ENCODE peak calls at places on chromosomes 4 and X, in four cellular contexts. One of them, this sample, is unnamed.

GRCh38 chrX:46704767-46705386 is 54.0 kb downstream of the SLC9A7 start:
- DNase-seq in EL: peak; percentile 20
- DNase-seq in neural crest cell: no peak
- DNase-seq in stimulated activated CD4-positive, alpha-beta T cell treated with anti-CD3 and anti-CD28 coated beads, Interleukin-2, amount 100 ng/mL, for 4 hours: no peak
- DNase-seq in this sample: no peak

GRCh38 chr4:76954489-76954888 is 4.9 kb downstream of the SEPTIN11 start:
- DNase-seq in EL: no peak
- DNase-seq in neural crest cell: no peak
- DNase-seq in stimulated activated CD4-positive, alpha-beta T cell treated with anti-CD3 and anti-CD28 coated beads, Interleukin-2, amount 100 ng/mL, for 4 hours: no peak
- DNase-seq in this sample: no peak

GRCh38 chr4:69707807-69708206 is 52.6 kb downstream of the SULT1B1 start:
- DNase-seq in EL: no peak
- DNase-seq in neural crest cell: no peak
- DNase-seq in stimulated activated CD4-positive, alpha-beta T cell treated with anti-CD3 and anti-CD28 coated beads, Interleukin-2, amount 100 ng/mL, for 4 hours: no peak
- DNase-seq in this sample: no peak

GRCh38 chr4:80071643-80072606 is 1.1 kb downstream of the ANTXR2 start:
- DNase-seq in EL: peak; percentile 48
- DNase-seq in neural crest cell: peak; percentile 43
- DNase-seq in stimulated activated CD4-positive, alpha-beta T cell treated with anti-CD3 and anti-CD28 coated beads, Interleukin-2, amount 100 ng/mL, for 4 hours: peak; percentile 61
- DNase-seq in this sample: peak; percentile 11

GRCh38 chrX:45775462-45775861 is 574.8 kb upstream of the DIPK2B start:
- DNase-seq in EL: peak; percentile 89
- DNase-seq in neural crest cell: no peak
- DNase-seq in stimulated activated CD4-positive, alpha-beta T cell treated with anti-CD3 and anti-CD28 coated beads, Interleukin-2, amount 100 ng/mL, for 4 hours: no peak
- DNase-seq in this sample: peak; percentile 9

GRCh38 chr4:177308125-177308524 is 1.5 kb upstream of the NEIL3 start:
- DNase-seq in EL: peak; percentile 89
- DNase-seq in neural crest cell: no peak
- DNase-seq in stimulated activated CD4-positive, alpha-beta T cell treated with anti-CD3 and anti-CD28 coated beads, Interleukin-2, amount 100 ng/mL, for 4 hours: no peak
- DNase-seq in this sample: no peak

GRCh38 chr4:1505511-1506451 is 99.5 kb upstream of the NKX1-1 start:
- DNase-seq in EL: no peak
- DNase-seq in neural crest cell: no peak
- DNase-seq in stimulated activated CD4-positive, alpha-beta T cell treated with anti-CD3 and anti-CD28 coated beads, Interleukin-2, amount 100 ng/mL, for 4 hours: no peak
- DNase-seq in this sample: peak; percentile 9

GRCh38 chrX:47302396-47302795 is 68.0 kb upstream of the ZNF157 start:
- DNase-seq in EL: no peak
- DNase-seq in neural crest cell: no peak
- DNase-seq in stimulated activated CD4-positive, alpha-beta T cell treated with anti-CD3 and anti-CD28 coated beads, Interleukin-2, amount 100 ng/mL, for 4 hours: no peak
- DNase-seq in this sample: no peak

GRCh38 chr4:7647932-7648812 is 213.4 kb upstream of the PSAPL1 start:
- DNase-seq in EL: peak; percentile 95
- DNase-seq in neural crest cell: no peak
- DNase-seq in stimulated activated CD4-positive, alpha-beta T cell treated with anti-CD3 and anti-CD28 coated beads, Interleukin-2, amount 100 ng/mL, for 4 hours: no peak
- DNase-seq in this sample: no peak

GRCh38 chrX:150148749-150149672 is 210.7 kb upstream of the EOLA2 start:
- DNase-seq in EL: peak; percentile 37
- DNase-seq in neural crest cell: no peak
- DNase-seq in stimulated activated CD4-positive, alpha-beta T cell treated with anti-CD3 and anti-CD28 coated beads, Interleukin-2, amount 100 ng/mL, for 4 hours: no peak
- DNase-seq in this sample: no peak

GRCh38 chr4:96175871-96176270 is 336.0 kb downstream of the PDHA2 start:
- DNase-seq in EL: no peak
- DNase-seq in neural crest cell: no peak
- DNase-seq in stimulated activated CD4-positive, alpha-beta T cell treated with anti-CD3 and anti-CD28 coated beads, Interleukin-2, amount 100 ng/mL, for 4 hours: no peak
- DNase-seq in this sample: no peak

GRCh38 chr4:1746265-1746691 is 25.0 kb downstream of the TACC3 start:
- DNase-seq in EL: peak; percentile 67
- DNase-seq in neural crest cell: peak; percentile 97
- DNase-seq in stimulated activated CD4-positive, alpha-beta T cell treated with anti-CD3 and anti-CD28 coated beads, Interleukin-2, amount 100 ng/mL, for 4 hours: peak; percentile 68
- DNase-seq in this sample: peak; percentile 80

GRCh38 chr4:98262431-98262830 is 1.2 kb downstream of the RAP1GDS1 start:
- DNase-seq in EL: peak; percentile 5
- DNase-seq in neural crest cell: no peak
- DNase-seq in stimulated activated CD4-positive, alpha-beta T cell treated with anti-CD3 and anti-CD28 coated beads, Interleukin-2, amount 100 ng/mL, for 4 hours: no peak
- DNase-seq in this sample: no peak

GRCh38 chrX:133414399-133415275 is 652 bp downstream of the GPC4 start:
- DNase-seq in EL: no peak
- DNase-seq in neural crest cell: peak; percentile 34
- DNase-seq in stimulated activated CD4-positive, alpha-beta T cell treated with anti-CD3 and anti-CD28 coated beads, Interleukin-2, amount 100 ng/mL, for 4 hours: no peak
- DNase-seq in this sample: peak; percentile 2

GRCh38 chr4:76213415-76214268 is at the start of gene SCARB2:
- DNase-seq in EL: peak; percentile 86
- DNase-seq in neural crest cell: peak; percentile 70
- DNase-seq in stimulated activated CD4-positive, alpha-beta T cell treated with anti-CD3 and anti-CD28 coated beads, Interleukin-2, amount 100 ng/mL, for 4 hours: peak; percentile 52
- DNase-seq in this sample: peak; percentile 81

GRCh38 chrX:81528041-81528440 is 326.1 kb downstream of the SH3BGRL start:
- DNase-seq in EL: no peak
- DNase-seq in neural crest cell: no peak
- DNase-seq in stimulated activated CD4-positive, alpha-beta T cell treated with anti-CD3 and anti-CD28 coated beads, Interleukin-2, amount 100 ng/mL, for 4 hours: no peak
- DNase-seq in this sample: no peak

GRCh38 chr4:142365386-142365785 is 480.7 kb downstream of the INPP4B start:
- DNase-seq in EL: peak; percentile 42
- DNase-seq in neural crest cell: no peak
- DNase-seq in stimulated activated CD4-positive, alpha-beta T cell treated with anti-CD3 and anti-CD28 coated beads, Interleukin-2, amount 100 ng/mL, for 4 hours: no peak
- DNase-seq in this sample: no peak

GRCh38 chr4:173252024-173252935 is 81.9 kb downstream of the HMGB2 start:
- DNase-seq in EL: peak; percentile 99
- DNase-seq in neural crest cell: no peak
- DNase-seq in stimulated activated CD4-positive, alpha-beta T cell treated with anti-CD3 and anti-CD28 coated beads, Interleukin-2, amount 100 ng/mL, for 4 hours: no peak
- DNase-seq in this sample: peak; percentile 46

GRCh38 chrX:18886344-18887161 is 97.4 kb downstream of the PHKA2 start:
- DNase-seq in EL: peak; percentile 58
- DNase-seq in neural crest cell: peak; percentile 29
- DNase-seq in stimulated activated CD4-positive, alpha-beta T cell treated with anti-CD3 and anti-CD28 coated beads, Interleukin-2, amount 100 ng/mL, for 4 hours: peak; percentile 15
- DNase-seq in this sample: peak; percentile 86

GRCh38 chr4:113222431-113222979 is 173.1 kb downstream of the ANK2 start:
- DNase-seq in EL: peak; percentile 76
- DNase-seq in neural crest cell: no peak
- DNase-seq in stimulated activated CD4-positive, alpha-beta T cell treated with anti-CD3 and anti-CD28 coated beads, Interleukin-2, amount 100 ng/mL, for 4 hours: no peak
- DNase-seq in this sample: no peak

GRCh38 chrX:104284407-104285000 is 29.8 kb upstream of the ESX1 start:
- DNase-seq in EL: peak; percentile 0
- DNase-seq in neural crest cell: no peak
- DNase-seq in stimulated activated CD4-positive, alpha-beta T cell treated with anti-CD3 and anti-CD28 coated beads, Interleukin-2, amount 100 ng/mL, for 4 hours: no peak
- DNase-seq in this sample: no peak

GRCh38 chr4:8115916-8116315 is 42.7 kb downstream of the ABLIM2 start:
- DNase-seq in EL: no peak
- DNase-seq in neural crest cell: no peak
- DNase-seq in stimulated activated CD4-positive, alpha-beta T cell treated with anti-CD3 and anti-CD28 coated beads, Interleukin-2, amount 100 ng/mL, for 4 hours: no peak
- DNase-seq in this sample: no peak

GRCh38 chr4:173919861-173920260 is 363.6 kb downstream of the FBXO8 start:
- DNase-seq in EL: no peak
- DNase-seq in neural crest cell: no peak
- DNase-seq in stimulated activated CD4-positive, alpha-beta T cell treated with anti-CD3 and anti-CD28 coated beads, Interleukin-2, amount 100 ng/mL, for 4 hours: no peak
- DNase-seq in this sample: no peak

GRCh38 chr4:169342906-169343560 is 72.3 kb upstream of the SH3RF1 start:
- DNase-seq in EL: peak; percentile 36
- DNase-seq in neural crest cell: no peak
- DNase-seq in stimulated activated CD4-positive, alpha-beta T cell treated with anti-CD3 and anti-CD28 coated beads, Interleukin-2, amount 100 ng/mL, for 4 hours: no peak
- DNase-seq in this sample: no peak

GRCh38 chr4:48141048-48141447 is 7.0 kb upstream of the TXK start:
- DNase-seq in EL: peak; percentile 47
- DNase-seq in neural crest cell: no peak
- DNase-seq in stimulated activated CD4-positive, alpha-beta T cell treated with anti-CD3 and anti-CD28 coated beads, Interleukin-2, amount 100 ng/mL, for 4 hours: no peak
- DNase-seq in this sample: peak; percentile 18

GRCh38 chrX:126701380-126701779 is 118.1 kb upstream of the PRR32 start:
- DNase-seq in EL: no peak
- DNase-seq in neural crest cell: no peak
- DNase-seq in stimulated activated CD4-positive, alpha-beta T cell treated with anti-CD3 and anti-CD28 coated beads, Interleukin-2, amount 100 ng/mL, for 4 hours: no peak
- DNase-seq in this sample: no peak

GRCh38 chr4:42715807-42716482 is 59.0 kb upstream of the ATP8A1 start:
- DNase-seq in EL: no peak
- DNase-seq in neural crest cell: no peak
- DNase-seq in stimulated activated CD4-positive, alpha-beta T cell treated with anti-CD3 and anti-CD28 coated beads, Interleukin-2, amount 100 ng/mL, for 4 hours: no peak
- DNase-seq in this sample: no peak

GRCh38 chr4:121784975-121785374 is 16.1 kb upstream of the EXOSC9 start:
- DNase-seq in EL: peak; percentile 97
- DNase-seq in neural crest cell: no peak
- DNase-seq in stimulated activated CD4-positive, alpha-beta T cell treated with anti-CD3 and anti-CD28 coated beads, Interleukin-2, amount 100 ng/mL, for 4 hours: no peak
- DNase-seq in this sample: no peak

GRCh38 chr4:158819942-158820786 is 51.3 kb downstream of the FNIP2 start:
- DNase-seq in EL: no peak
- DNase-seq in neural crest cell: no peak
- DNase-seq in stimulated activated CD4-positive, alpha-beta T cell treated with anti-CD3 and anti-CD28 coated beads, Interleukin-2, amount 100 ng/mL, for 4 hours: no peak
- DNase-seq in this sample: no peak

GRCh38 chr4:41644288-41644914 is 104.1 kb downstream of the PHOX2B start:
- DNase-seq in EL: peak; percentile 41
- DNase-seq in neural crest cell: peak; percentile 92
- DNase-seq in stimulated activated CD4-positive, alpha-beta T cell treated with anti-CD3 and anti-CD28 coated beads, Interleukin-2, amount 100 ng/mL, for 4 hours: no peak
- DNase-seq in this sample: peak; percentile 52

GRCh38 chr4:1198070-1198844 is 25.9 kb upstream of the SPON2 start:
- DNase-seq in EL: peak; percentile 44
- DNase-seq in neural crest cell: no peak
- DNase-seq in stimulated activated CD4-positive, alpha-beta T cell treated with anti-CD3 and anti-CD28 coated beads, Interleukin-2, amount 100 ng/mL, for 4 hours: no peak
- DNase-seq in this sample: no peak

GRCh38 chrX:132071260-132071659 is 48.2 kb downstream of the STK26 start:
- DNase-seq in EL: no peak
- DNase-seq in neural crest cell: no peak
- DNase-seq in stimulated activated CD4-positive, alpha-beta T cell treated with anti-CD3 and anti-CD28 coated beads, Interleukin-2, amount 100 ng/mL, for 4 hours: no peak
- DNase-seq in this sample: no peak

GRCh38 chr4:183400035-183400434 is 44.4 kb upstream of the CDKN2AIP start:
- DNase-seq in EL: no peak
- DNase-seq in neural crest cell: no peak
- DNase-seq in stimulated activated CD4-positive, alpha-beta T cell treated with anti-CD3 and anti-CD28 coated beads, Interleukin-2, amount 100 ng/mL, for 4 hours: no peak
- DNase-seq in this sample: no peak

GRCh38 chrX:104118765-104119164 is 6.4 kb downstream of the ZCCHC18 start:
- DNase-seq in EL: no peak
- DNase-seq in neural crest cell: no peak
- DNase-seq in stimulated activated CD4-positive, alpha-beta T cell treated with anti-CD3 and anti-CD28 coated beads, Interleukin-2, amount 100 ng/mL, for 4 hours: no peak
- DNase-seq in this sample: no peak

GRCh38 chr4:102163404-102164140 is 181.7 kb downstream of the SLC39A8 start:
- DNase-seq in EL: no peak
- DNase-seq in neural crest cell: no peak
- DNase-seq in stimulated activated CD4-positive, alpha-beta T cell treated with anti-CD3 and anti-CD28 coated beads, Interleukin-2, amount 100 ng/mL, for 4 hours: no peak
- DNase-seq in this sample: peak; percentile 29

GRCh38 chr4:4203688-4204400 is 22.9 kb downstream of the OTOP1 start:
- DNase-seq in EL: no peak
- DNase-seq in neural crest cell: no peak
- DNase-seq in stimulated activated CD4-positive, alpha-beta T cell treated with anti-CD3 and anti-CD28 coated beads, Interleukin-2, amount 100 ng/mL, for 4 hours: no peak
- DNase-seq in this sample: no peak